ENCODE peak calls at places on chromosomes 11 and 22, in six cellular contexts. T is upper lobe of left lung, E is suprapubic skin, C is stomach, A is HCT116, M is H1. W is an unnamed sample.

GRCh38 chr22:50218996-50219727 is 18.4 kb downstream of the SELENOO start:
- DNase-seq in M (peak), E (no peak), A (peak), C (peak), T (peak), W (peak)

GRCh38 chr11:78666675-78667129 is 92.0 kb upstream of the NARS2 start:
- DNase-seq in M (no peak), C (no peak), E (no peak), T (no peak), A (no peak), W (no peak)

GRCh38 chr22:25518000-25518663 is 46.3 kb upstream of the GRK3 start:
- DNase-seq in C (no peak), T (no peak), M (no peak), A (no peak), E (no peak), W (no peak)

GRCh38 chr11:84800755-84801346 is 826.3 kb downstream of the DLG2 start:
- DNase-seq in C (no peak), A (peak), M (no peak), E (no peak), T (no peak), W (no peak)

GRCh38 chr11:33957304-33957917 is 65.5 kb upstream of the LMO2 start:
- DNase-seq in E (no peak), T (no peak), C (no peak), A (no peak), M (no peak), W (no peak)

GRCh38 chr11:44505591-44506054 is 59.8 kb upstream of the CD82 start:
- DNase-seq in M (no peak), T (no peak), C (no peak), A (no peak), E (no peak), W (no peak)

GRCh38 chr22:32474635-32475427 is at the start of gene FBXO7:
- DNase-seq in A (peak), E (peak), M (peak), T (peak), C (peak), W (peak)

GRCh38 chr11:101456812-101457211 is 127.0 kb downstream of the TRPC6 start:
- DNase-seq in C (no peak), E (no peak), M (no peak), T (no peak), A (no peak), W (no peak)

GRCh38 chr22:22045576-22046335 is 63.2 kb upstream of the TOP3B start:
- DNase-seq in M (no peak), T (no peak), C (no peak), E (no peak), A (no peak), W (no peak)

GRCh38 chr11:69954756-69955155 is 123.4 kb upstream of the ANO1 start:
- DNase-seq in M (no peak), C (no peak), A (no peak), E (no peak), T (no peak), W (no peak)

GRCh38 chr11:23573430-23573829 is 713.2 kb upstream of the CCDC179 start:
- DNase-seq in M (no peak), C (no peak), E (no peak), A (no peak), T (no peak), W (no peak)

GRCh38 chr11:76671626-76672309 is 1.2 kb upstream of the LRRC32 start:
- DNase-seq in C (no peak), A (no peak), T (no peak), E (no peak), M (no peak), W (no peak)

GRCh38 chr11:64545605-64546004 is 45.4 kb upstream of the SLC22A12 start:
- DNase-seq in A (peak), E (no peak), C (no peak), M (no peak), T (no peak), W (no peak)

GRCh38 chr11:86523738-86524602 is 148.4 kb downstream of the ME3 start:
- DNase-seq in M (no peak), E (no peak), A (peak), C (peak), T (no peak), W (no peak)

GRCh38 chr11:33147559-33147958 is 13.7 kb downstream of the CSTF3 start:
- DNase-seq in M (no peak), E (no peak), C (no peak), T (no peak), A (no peak), W (no peak)

GRCh38 chr22:44723801-44724200 is 21.8 kb downstream of the PRR5 start:
- DNase-seq in C (no peak), T (no peak), A (peak), E (no peak), M (no peak), W (no peak)

GRCh38 chr22:25081409-25081824 is 118.2 kb upstream of the CRYBB3 start:
- DNase-seq in C (peak), E (no peak), M (no peak), T (no peak), A (peak), W (no peak)

GRCh38 chr11:126039485-126040271 is 23.0 kb downstream of the CDON start:
- DNase-seq in A (no peak), M (no peak), E (no peak), C (no peak), T (no peak), W (no peak)

GRCh38 chr11:65013692-65014145 is 241 bp upstream of the ARL2 start:
- DNase-seq in M (peak), A (peak), E (peak), T (peak), C (peak), W (peak)

GRCh38 chr11:26234451-26234850 is 97.5 kb upstream of the ANO3 start:
- DNase-seq in E (no peak), T (no peak), A (no peak), C (no peak), M (no peak), W (no peak)

GRCh38 chr22:35155403-35156025 is 89.6 kb downstream of the ISX start:
- DNase-seq in C (no peak), A (no peak), E (no peak), M (no peak), T (no peak), W (no peak)

GRCh38 chr11:82675838-82676237 is 57.8 kb downstream of the FAM181B start:
- DNase-seq in A (no peak), E (no peak), T (no peak), C (no peak), M (no peak), W (no peak)

GRCh38 chr11:66904981-66905521 is 48.2 kb downstream of the LRFN4 start:
- DNase-seq in C (no peak), T (no peak), E (no peak), M (no peak), A (no peak), W (no peak)

GRCh38 chr11:9714540-9714939 is 50.7 kb downstream of the SWAP70 start:
- DNase-seq in E (no peak), C (no peak), A (no peak), T (no peak), M (no peak), W (no peak)

GRCh38 chr11:23012930-23013329 is 152.7 kb upstream of the CCDC179 start:
- DNase-seq in T (no peak), C (no peak), E (no peak), A (no peak), M (no peak), W (no peak)

GRCh38 chr11:76327223-76327622 is 53.7 kb downstream of the THAP12 start:
- DNase-seq in T (no peak), M (no peak), E (no peak), A (no peak), C (no peak), W (no peak)

GRCh38 chr22:44092636-44093220 is 68.6 kb downstream of the PARVB start:
- DNase-seq in M (no peak), C (no peak), A (no peak), T (no peak), E (no peak), W (no peak)

GRCh38 chr11:76120513-76121081 is 85.7 kb downstream of the WNT11 start:
- DNase-seq in A (no peak), C (no peak), E (no peak), M (peak), T (no peak), W (no peak)

GRCh38 chr11:124402326-124402922 is 3.6 kb upstream of the OR8B3 start:
- DNase-seq in C (peak), E (no peak), T (peak), M (peak), A (peak), W (peak)

GRCh38 chr22:18068991-18069390 is 8.8 kb upstream of the PEX26 start:
- DNase-seq in T (no peak), C (no peak), E (no peak), A (no peak), M (no peak), W (no peak)

GRCh38 chr22:18067548-18068341 is 10.0 kb upstream of the PEX26 start:
- DNase-seq in C (no peak), E (no peak), A (no peak), M (no peak), T (no peak), W (peak)

GRCh38 chr22:18070041-18070440 is 7.7 kb upstream of the PEX26 start:
- DNase-seq in E (no peak), A (no peak), M (no peak), C (no peak), T (no peak), W (no peak)

GRCh38 chr22:18067121-18067520 is 10.7 kb upstream of the PEX26 start:
- DNase-seq in T (no peak), C (no peak), A (no peak), E (no peak), M (no peak), W (no peak)

GRCh38 chr22:18068381-18068988 is 9.3 kb upstream of the PEX26 start:
- DNase-seq in M (no peak), A (no peak), E (no peak), C (no peak), T (no peak), W (no peak)
- TF ChIP-seq POLR2AphosphoS5 in M (no peak), A (no peak), E (no peak), C (peak), T (no peak), W (no peak)

GRCh38 chr11:35946766-35947165 is 2.9 kb downstream of the LDLRAD3 start:
- DNase-seq in T (no peak), C (no peak), M (no peak), A (no peak), E (no peak), W (no peak)

GRCh38 chr11:35945137-35945518 is 1.3 kb downstream of the LDLRAD3 start:
- DNase-seq in T (no peak), A (no peak), M (no peak), E (no peak), C (no peak), W (no peak)

GRCh38 chr11:35943294-35943693 is 568 bp upstream of the LDLRAD3 start:
- DNase-seq in M (no peak), C (no peak), T (no peak), A (no peak), E (no peak), W (no peak)

GRCh38 chr11:35944503-35945136 is 758 bp downstream of the LDLRAD3 start:
- DNase-seq in M (no peak), A (no peak), C (no peak), T (no peak), E (no peak), W (no peak)

DNA sequence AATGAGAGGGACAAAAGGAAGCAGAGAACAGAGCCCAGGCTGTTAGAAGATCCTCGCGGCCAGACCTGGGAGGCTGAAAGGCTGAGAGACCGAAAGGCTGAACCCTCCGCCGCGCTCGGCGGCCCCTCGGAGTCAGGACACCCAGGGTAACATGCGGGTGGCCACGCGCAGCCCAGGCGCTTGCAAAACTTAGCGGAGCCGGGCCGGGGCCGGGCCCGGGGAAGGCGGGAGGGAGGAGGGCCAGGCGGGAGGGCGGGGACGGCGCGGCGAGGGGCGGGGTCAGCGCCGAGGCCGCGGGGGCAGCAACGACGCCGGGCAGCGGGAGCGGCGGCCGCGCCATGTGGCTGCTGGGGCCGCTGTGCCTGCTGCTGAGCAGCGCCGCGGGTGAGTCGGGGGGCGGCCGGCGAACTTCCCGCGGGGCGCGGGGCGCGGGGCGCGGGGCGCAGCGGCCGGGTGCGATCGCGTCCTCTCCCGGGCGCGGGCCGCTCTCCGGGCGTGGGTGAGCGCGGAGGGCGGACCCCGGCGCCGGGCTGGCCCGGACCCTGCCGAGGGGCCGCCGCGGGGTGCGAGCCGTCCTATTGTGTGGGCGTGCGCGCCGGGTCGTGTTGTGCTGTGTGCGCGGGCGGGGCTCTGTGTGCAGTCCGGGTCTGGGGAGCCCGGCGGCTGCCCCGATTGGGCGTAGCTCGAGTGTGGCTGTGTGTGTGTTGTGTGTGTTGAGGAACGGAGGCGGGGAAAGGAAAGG is at the start of gene LDLRAD3:
- DNase-seq in A (peak), C (peak), M (peak), T (peak), E (peak), W (peak)
- H3K4me3 ChIP-seq in A (peak), C (peak), M (peak), T (peak), E (peak), W (peak)

DNA sequence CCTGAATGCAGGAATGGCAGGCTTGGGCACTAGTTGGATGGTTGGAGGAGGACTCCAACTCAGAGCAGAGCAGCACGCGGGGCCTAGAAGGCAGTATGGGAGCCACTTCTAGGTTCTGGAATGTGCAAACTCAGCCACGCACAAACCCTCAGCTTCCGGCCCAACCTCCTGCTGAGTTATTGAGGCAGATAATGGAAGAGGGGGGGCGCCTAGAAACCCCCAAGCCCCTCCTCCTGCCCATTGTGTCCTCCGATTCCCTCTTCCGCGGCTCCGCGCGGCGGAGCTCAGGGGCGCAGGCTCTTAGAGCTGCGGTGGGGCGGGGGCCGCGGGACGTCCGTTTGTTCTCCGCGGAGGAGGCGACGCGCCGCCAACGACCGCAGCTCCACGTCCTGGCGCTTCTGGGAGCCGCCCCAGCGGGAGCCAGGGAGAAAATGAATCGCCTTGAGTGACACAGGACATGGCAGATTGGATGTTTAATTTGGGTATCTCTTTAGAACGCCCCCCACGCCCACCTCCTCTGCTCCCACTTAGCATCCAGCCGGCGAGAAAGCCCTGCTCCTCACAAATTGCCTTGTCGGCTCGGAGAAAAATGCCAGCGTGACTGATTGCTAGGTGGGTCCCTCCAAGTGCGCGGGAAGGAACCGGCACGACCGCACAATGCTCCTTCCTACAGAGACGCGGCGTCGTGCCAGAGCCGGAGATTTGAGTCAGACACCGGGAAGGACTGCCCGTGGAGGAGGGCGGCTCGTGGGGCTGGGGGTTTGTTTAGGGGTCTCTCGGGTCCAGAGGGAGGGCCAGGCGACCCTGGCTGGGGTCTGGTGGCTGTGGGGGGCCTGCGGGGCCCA is 144.6 kb downstream of the NECTIN1 start:
- DNase-seq in C (peak), A (no peak), T (no peak), E (peak), M (peak), W (peak)
- TF ChIP-seq POLR2AphosphoS5 in C (no peak), A (no peak), T (no peak), E (no peak), M (no peak), W (no peak)

GRCh38 chr22:23275751-23276150 is 95.4 kb downstream of the BCR start:
- DNase-seq in T (no peak), E (no peak), C (no peak), A (no peak), M (no peak), W (no peak)
- H3K4me3 ChIP-seq in T (no peak), E (no peak), C (no peak), A (no peak), M (no peak), W (no peak)

GRCh38 chr22:20721409-20722218 is 52.3 kb upstream of the SERPIND1 start:
- DNase-seq in E (no peak), C (no peak), A (no peak), T (no peak), M (no peak), W (no peak)
- TF ChIP-seq POLR2AphosphoS5 in E (no peak), C (no peak), A (no peak), T (no peak), M (no peak), W (no peak)

DNA sequence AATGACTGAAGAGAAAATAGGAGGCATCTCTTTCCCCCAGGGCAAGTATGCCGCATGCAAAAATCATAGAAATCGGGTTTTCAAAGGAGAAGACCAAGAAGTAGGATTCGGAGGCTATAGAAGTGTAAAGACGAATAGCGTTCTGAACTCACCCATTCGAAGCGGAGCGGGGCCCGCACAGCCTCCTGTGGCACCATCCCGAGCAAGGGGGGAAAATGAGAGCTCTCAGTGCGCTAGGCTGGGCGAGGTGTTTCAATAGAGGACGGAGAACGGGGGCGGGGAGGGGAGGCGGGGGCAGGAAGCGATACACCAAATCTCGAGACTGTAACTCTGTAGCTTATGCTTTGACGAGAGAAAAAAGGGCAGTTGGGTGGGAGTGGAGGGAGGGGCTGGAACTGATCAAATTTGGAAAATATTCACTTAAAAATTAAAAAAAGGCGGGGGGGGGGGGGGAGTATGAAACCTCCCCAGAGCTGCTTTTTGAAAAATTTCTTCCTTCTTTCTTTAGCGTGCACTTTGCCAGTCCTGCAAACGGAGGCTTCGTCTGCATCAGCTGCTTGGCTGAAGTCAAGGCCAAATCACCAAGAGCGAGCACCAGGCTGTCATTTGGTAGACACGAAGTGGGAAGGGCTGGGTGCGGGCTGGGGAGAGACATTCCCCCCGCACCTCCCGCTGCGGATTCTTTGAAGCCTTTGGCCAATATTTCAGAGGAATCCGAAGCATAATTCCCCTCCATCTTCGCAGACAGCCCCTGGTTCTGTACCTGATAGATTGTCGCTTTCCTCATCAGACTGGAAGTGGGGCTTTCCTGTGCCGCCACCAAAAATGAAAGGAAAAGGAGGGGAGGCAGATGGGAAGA is 15.6 kb downstream of the BLID start:
- DNase-seq in C (no peak), M (no peak), A (no peak), E (peak), T (peak), W (peak)
- H3K4me3 ChIP-seq in C (peak), M (peak), A (no peak), E (peak), T (peak), W (peak)

GRCh38 chr22:30298005-30298701 is 8.8 kb upstream of the CASTOR1 start:
- DNase-seq in C (peak), T (peak), A (no peak), E (no peak), M (no peak), W (peak)
- TF ChIP-seq POLR2AphosphoS5 in C (peak), T (peak), A (no peak), E (no peak), M (no peak), W (peak)

GRCh38 chr22:28952857-28953256 is 69.5 kb downstream of the ZNRF3 start:
- DNase-seq in C (no peak), M (no peak), A (no peak), T (peak), E (no peak), W (no peak)

GRCh38 chr22:28950567-28951411 is 67.4 kb downstream of the ZNRF3 start:
- DNase-seq in T (no peak), A (no peak), M (no peak), E (no peak), C (no peak), W (no peak)

GRCh38 chr22:28953399-28953798 is 70.0 kb downstream of the ZNRF3 start:
- DNase-seq in T (no peak), A (no peak), M (no peak), E (no peak), C (no peak), W (no peak)

GRCh38 chr22:28951530-28951929 is 68.2 kb downstream of the ZNRF3 start:
- DNase-seq in T (no peak), C (no peak), A (no peak), M (no peak), E (no peak), W (no peak)

DNA sequence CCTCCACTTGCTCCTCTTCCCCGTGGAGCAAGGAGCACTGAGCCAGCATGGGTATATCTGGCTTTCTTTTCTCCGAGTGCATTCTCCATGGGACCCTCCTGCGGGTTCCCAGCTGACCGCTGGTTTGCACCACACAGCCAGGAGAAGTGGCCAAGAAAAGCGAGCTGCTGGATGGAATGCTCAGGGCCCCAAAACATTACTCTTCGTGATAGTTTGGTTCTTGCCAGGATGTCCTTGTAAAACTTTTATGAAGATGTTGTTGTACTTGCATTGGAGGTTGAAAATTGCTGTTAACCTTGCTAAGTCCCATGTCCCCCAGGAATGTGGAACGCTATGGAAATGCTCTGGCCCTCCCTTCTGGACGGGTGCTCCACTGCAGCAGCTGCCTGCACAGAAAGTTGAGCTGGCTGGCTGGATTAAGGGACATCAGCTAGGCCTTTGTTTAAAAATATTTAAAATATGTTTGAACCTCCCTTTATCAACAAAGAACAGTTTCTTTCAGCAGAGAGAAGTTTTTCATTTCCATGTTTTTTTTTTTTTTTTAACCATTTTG is 68.7 kb downstream of the ZNRF3 start:
- DNase-seq in A (no peak), M (no peak), C (no peak), T (peak), E (no peak), W (no peak)
- H3K4me3 ChIP-seq in A (no peak), M (no peak), C (no peak), T (no peak), E (no peak), W (no peak)

W was measured in breast epithelium.